ENCODE peak calls at places on chromosome 12, in ten cellular contexts. Y is CD8-positive, alpha-beta memory T cell; S is AG09309; O is stimulated activated CD4-positive, alpha-beta T cell treated with anti-CD3 and anti-CD28 coated beads, Interleukin-12 subunit alpha, Interleukin-12 subunit beta, amount 100 ng/mL, for 24 hours; Q is dorsolateral prefrontal cortex; D is esophagus squamous epithelium; I is psoas muscle; A is NCI-H1092 treated with DMSO at 0.1 percent for 48 hours; L is WTC11; V is astrocyte of the spinal cord. T is an unnamed sample.

GRCh38 chr12:21984375-21984774 is 43.1 kb upstream of the ABCC9 start:
- DNase-seq in Y (no peak), S (no peak), O (no peak), Q (no peak), D (no peak), I (no peak), A (no peak), L (no peak), V (no peak), T (no peak)

GRCh38 chr12:6056406-6057211 is 67.9 kb downstream of the VWF start:
- DNase-seq in Y (no peak), S (no peak), O (no peak), Q (no peak), D (no peak), I (no peak), A (no peak), L (peak; percentile 70), V (no peak), T (no peak)

GRCh38 chr12:56679834-56680575 is 8.1 kb downstream of the PTGES3 start:
- DNase-seq in Y (no peak), S (no peak), O (no peak), Q (no peak), D (no peak), I (no peak), A (no peak), L (peak; percentile 5), V (no peak), T (no peak)

GRCh38 chr12:50984899-50985298 is 32.6 kb downstream of the HIGD1C start:
- DNase-seq in Y (no peak), S (no peak), O (no peak), Q (no peak), D (no peak), I (no peak), A (no peak), L (no peak), V (peak; percentile 29), T (no peak)

GRCh38 chr12:50402270-50403000 is 1.8 kb downstream of the LARP4 start:
- DNase-seq in Y (no peak), S (no peak), O (no peak), Q (no peak), D (no peak), I (no peak), A (no peak), L (no peak), V (no peak), T (no peak)

GRCh38 chr12:32811686-32812392 is 56.1 kb upstream of the YARS2 start:
- DNase-seq in Y (no peak), S (no peak), O (no peak), Q (no peak), D (no peak), I (no peak), A (no peak), L (no peak), V (no peak), T (no peak)

GRCh38 chr12:3809357-3810015 is 56.6 kb upstream of the CRACR2A start:
- DNase-seq in Y (no peak), S (no peak), O (no peak), Q (no peak), D (no peak), I (no peak), A (no peak), L (no peak), V (no peak), T (no peak)

GRCh38 chr12:57389033-57389432 is 41.8 kb downstream of the R3HDM2 start:
- DNase-seq in Y (no peak), S (peak; percentile 57), O (no peak), Q (no peak), D (no peak), I (no peak), A (no peak), L (no peak), V (peak; percentile 85), T (no peak)

GRCh38 chr12:50467441-50467840 is 37.3 kb upstream of the DIP2B start:
- DNase-seq in Y (no peak), S (no peak), O (no peak), Q (no peak), D (no peak), I (no peak), A (no peak), L (no peak), V (no peak), T (no peak)

GRCh38 chr12:130480887-130481286 is 143.2 kb downstream of the PIWIL1 start:
- DNase-seq in Y (no peak), S (no peak), O (no peak), Q (no peak), D (no peak), I (no peak), A (no peak), L (no peak), V (no peak), T (no peak)

GRCh38 chr12:77615331-77615730 is 215.4 kb upstream of the NAV3 start:
- DNase-seq in Y (no peak), S (no peak), O (no peak), Q (no peak), D (no peak), I (no peak), A (no peak), L (peak; percentile 18), V (peak; percentile 9), T (no peak)

GRCh38 chr12:14936224-14936861 is 2.0 kb downstream of the ERP27 start:
- DNase-seq in Y (no peak), S (no peak), O (no peak), Q (no peak), D (no peak), I (no peak), A (no peak), L (peak; percentile 59), V (no peak), T (no peak)

GRCh38 chr12:51994959-51995358 is 11.8 kb upstream of the TAMALIN start:
- DNase-seq in Y (no peak), S (peak; percentile 13), O (no peak), Q (no peak), D (no peak), I (no peak), A (no peak), L (no peak), V (no peak), T (no peak)

GRCh38 chr12:125065753-125066570 is 727 bp downstream of the AACS start:
- DNase-seq in Y (no peak), S (no peak), O (no peak), Q (no peak), D (no peak), I (no peak), A (no peak), L (no peak), V (no peak), T (no peak)

GRCh38 chr12:96409734-96410133 is 9.5 kb upstream of the CDK17 start:
- DNase-seq in Y (no peak), S (no peak), O (no peak), Q (no peak), D (no peak), I (no peak), A (no peak), L (no peak), V (no peak), T (no peak)

GRCh38 chr12:121795029-121795977 is 1.8 kb upstream of the RHOF start:
- DNase-seq in Y (peak; percentile 74), S (no peak), O (peak; percentile 75), Q (peak; percentile 95), D (no peak), I (peak; percentile 90), A (peak; percentile 56), L (peak; percentile 94), V (peak; percentile 84), T (peak; percentile 68)

GRCh38 chr12:7937867-7938506 is 2.0 kb upstream of the SLC2A3 start:
- DNase-seq in Y (no peak), S (no peak), O (no peak), Q (no peak), D (no peak), I (no peak), A (peak; percentile 62), L (no peak), V (peak; percentile 42), T (no peak)

GRCh38 chr12:28191018-28191595 is 851 bp downstream of the CCDC91 start:
- DNase-seq in Y (peak; percentile 8), S (no peak), O (peak; percentile 11), Q (no peak), D (no peak), I (peak; percentile 34), A (no peak), L (no peak), V (no peak), T (no peak)

GRCh38 chr12:61291647-61292046 is 968.6 kb upstream of the USP15 start:
- DNase-seq in Y (no peak), S (no peak), O (no peak), Q (no peak), D (no peak), I (no peak), A (no peak), L (no peak), V (peak; percentile 1), T (no peak)

GRCh38 chr12:93896427-93896826 is 219.3 kb downstream of the CRADD start:
- DNase-seq in Y (no peak), S (no peak), O (no peak), Q (no peak), D (no peak), I (no peak), A (no peak), L (no peak), V (no peak), T (no peak)

GRCh38 chr12:76588881-76589565 is 29.5 kb upstream of the OSBPL8 start:
- DNase-seq in Y (no peak), S (peak; percentile 99), O (no peak), Q (no peak), D (no peak), I (no peak), A (no peak), L (no peak), V (peak; percentile 19), T (peak; percentile 48)

GRCh38 chr12:42059127-42059526 is 85.5 kb downstream of the GXYLT1 start:
- DNase-seq in Y (no peak), S (no peak), O (no peak), Q (no peak), D (no peak), I (no peak), A (no peak), L (no peak), V (no peak), T (no peak)

GRCh38 chr12:76236640-76237039 is 111.6 kb downstream of the BBS10 start:
- DNase-seq in Y (no peak), S (no peak), O (no peak), Q (no peak), D (no peak), I (no peak), A (no peak), L (no peak), V (peak; percentile 25), T (no peak)

GRCh38 chr12:122079038-122079531 is 529 bp downstream of the MLXIP start:
- DNase-seq in Y (no peak), S (no peak), O (no peak), Q (no peak), D (no peak), I (peak; percentile 48), A (no peak), L (no peak), V (no peak), T (no peak)

GRCh38 chr12:12577786-12578185 is 15.1 kb upstream of the DUSP16 start:
- DNase-seq in Y (no peak), S (no peak), O (no peak), Q (no peak), D (no peak), I (no peak), A (no peak), L (no peak), V (no peak), T (no peak)

GRCh38 chr12:24232531-24232930 is 283.1 kb upstream of the SOX5 start:
- DNase-seq in Y (no peak), S (no peak), O (no peak), Q (no peak), D (no peak), I (no peak), A (no peak), L (no peak), V (no peak), T (no peak)

GRCh38 chr12:94092516-94093241 is 55.7 kb upstream of the PLXNC1 start:
- DNase-seq in Y (no peak), S (peak; percentile 91), O (no peak), Q (no peak), D (no peak), I (peak; percentile 62), A (no peak), L (no peak), V (peak; percentile 81), T (no peak)

GRCh38 chr12:4214912-4215861 is 58.4 kb upstream of the CCND2 start:
- DNase-seq in Y (peak; percentile 4), S (no peak), O (no peak), Q (peak; percentile 60), D (no peak), I (peak; percentile 52), A (no peak), L (no peak), V (no peak), T (no peak)